ENCODE peak calls at places on chromosomes 5 and 9, in eight cellular contexts. V is GM18507, Z is activated T-cell treated with anti-CD3 and anti-CD28 coated beads for 24 hours, D is amygdala, T is WERI-Rb-1, M is NCI-H82, B is GM20000, S is anterior cingulate cortex. I is an unnamed sample.

GRCh38 chr5:98938459-98938858 is 9.7 kb upstream of the CHD1 start:
- DNase-seq in T (no peak), Z (no peak), B (no peak), M (no peak), D (no peak), S (no peak), V (no peak), I (peak; percentile 60)

GRCh38 chr5:1464511-1464910 is 19.3 kb upstream of the SLC6A3 start:
- DNase-seq in Z (no peak), V (no peak), B (no peak), M (no peak), T (no peak), S (no peak), D (no peak), I (no peak)

GRCh38 chr5:663436-664342 is 29.5 kb downstream of the TPPP start:
- DNase-seq in D (no peak), Z (no peak), B (no peak), M (no peak), V (no peak), S (no peak), T (no peak), I (no peak)

GRCh38 chr5:78542321-78542840 is 106.2 kb downstream of the LHFPL2 start:
- DNase-seq in T (no peak), M (no peak), Z (no peak), V (no peak), B (no peak), S (no peak), D (no peak), I (no peak)

GRCh38 chr9:69584746-69585145 is 87.4 kb downstream of the APBA1 start:
- DNase-seq in B (no peak), S (no peak), V (no peak), M (no peak), Z (no peak), D (no peak), T (no peak), I (peak; percentile 58)

GRCh38 chr5:23994581-23995370 is 487.4 kb downstream of the PRDM9 start:
- DNase-seq in S (no peak), M (no peak), B (no peak), V (no peak), T (no peak), D (no peak), Z (no peak), I (peak; percentile 2)

GRCh38 chr9:133609311-133610098 is at the start of gene FAM163B:
- DNase-seq in M (peak; percentile 62), B (no peak), T (peak; percentile 51), D (no peak), S (peak; percentile 36), Z (peak; percentile 30), V (no peak), I (peak; percentile 78)

GRCh38 chr5:37005946-37006540 is 129.5 kb downstream of the NIPBL start:
- DNase-seq in D (no peak), S (no peak), T (no peak), V (peak; percentile 1), M (peak; percentile 11), B (peak; percentile 22), Z (no peak), I (peak; percentile 35)

GRCh38 chr5:43839218-43839617 is 236.2 kb downstream of the NNT start:
- DNase-seq in S (no peak), V (no peak), T (no peak), M (no peak), Z (no peak), B (no peak), D (no peak), I (peak; percentile 47)

GRCh38 chr9:73780916-73781315 is 629.3 kb downstream of the ANXA1 start:
- DNase-seq in V (no peak), Z (no peak), S (no peak), T (no peak), B (no peak), D (no peak), M (no peak), I (peak; percentile 7)

GRCh38 chr5:143248822-143249579 is 154.5 kb downstream of the NR3C1 start:
- DNase-seq in M (no peak), B (no peak), Z (no peak), T (no peak), D (no peak), V (no peak), S (no peak), I (peak; percentile 72)

GRCh38 chr5:43039468-43040286 is 442 bp downstream of the ANXA2R start:
- DNase-seq in Z (peak; percentile 58), D (no peak), T (peak; percentile 24), S (no peak), M (peak; percentile 37), V (no peak), B (peak; percentile 39), I (peak; percentile 6)

GRCh38 chr9:108191065-108191464 is 664.7 kb downstream of the ACTL7B start:
- DNase-seq in S (no peak), T (no peak), M (no peak), B (no peak), Z (no peak), V (no peak), D (no peak), I (no peak)

GRCh38 chr9:94210616-94211603 is 48.2 kb upstream of the ZNF169 start:
- DNase-seq in B (no peak), D (no peak), Z (no peak), V (no peak), S (no peak), M (no peak), T (no peak), I (no peak)

GRCh38 chr9:2260401-2261306 is 245.5 kb downstream of the SMARCA2 start:
- DNase-seq in T (no peak), V (no peak), D (no peak), M (no peak), Z (no peak), S (no peak), B (no peak), I (peak; percentile 59)

GRCh38 chr9:91746904-91747303 is 203.1 kb downstream of the ROR2 start:
- DNase-seq in T (no peak), V (no peak), S (no peak), D (no peak), Z (no peak), M (no peak), B (no peak), I (no peak)

GRCh38 chr9:94153905-94154304 is 69.6 kb downstream of the PTPDC1 start:
- DNase-seq in Z (no peak), M (no peak), V (no peak), T (no peak), B (no peak), S (no peak), D (no peak), I (no peak)

GRCh38 chr9:124290053-124290581 is 32.4 kb downstream of the NEK6 start:
- DNase-seq in D (no peak), M (no peak), V (no peak), S (no peak), Z (no peak), T (no peak), B (no peak), I (no peak)

GRCh38 chr5:179225387-179225786 is 119.9 kb downstream of the ADAMTS2 start:
- DNase-seq in D (no peak), V (no peak), B (no peak), S (no peak), Z (no peak), T (no peak), M (no peak), I (no peak)

GRCh38 chr5:103624035-103624461 is 61.5 kb upstream of the NUDT12 start:
- DNase-seq in S (no peak), M (no peak), V (no peak), B (no peak), Z (no peak), T (no peak), D (no peak), I (peak; percentile 14)

GRCh38 chr9:100602302-100602930 is 24.5 kb downstream of the CAVIN4 start:
- DNase-seq in D (peak; percentile 44), B (peak; percentile 25), S (no peak), Z (no peak), V (no peak), T (peak; percentile 73), M (peak; percentile 83), I (peak; percentile 52)

GRCh38 chr5:91885291-91886265 is 502.5 kb upstream of the ARRDC3 start:
- DNase-seq in M (peak; percentile 84), T (peak; percentile 66), V (no peak), D (no peak), B (no peak), S (no peak), Z (no peak), I (no peak)

GRCh38 chr9:22052376-22052945 is 43.4 kb upstream of the CDKN2B start:
- DNase-seq in S (no peak), D (peak; percentile 2), B (peak; percentile 17), V (no peak), M (no peak), T (no peak), Z (peak; percentile 41), I (peak; percentile 52)

GRCh38 chr5:74542477-74542876 is 98.1 kb downstream of the ENC1 start:
- DNase-seq in M (no peak), S (no peak), D (no peak), Z (no peak), V (no peak), B (no peak), T (no peak), I (peak; percentile 40)

GRCh38 chr5:66807743-66808142 is 211.6 kb downstream of the MAST4 start:
- DNase-seq in M (peak; percentile 44), S (no peak), V (no peak), T (peak; percentile 52), Z (no peak), D (peak; percentile 31), B (no peak), I (peak; percentile 81)

GRCh38 chr9:106745457-106745856 is 117.5 kb upstream of the ZNF462 start:
- DNase-seq in M (no peak), B (no peak), D (no peak), Z (no peak), S (no peak), T (no peak), V (no peak), I (no peak)

GRCh38 chr5:179700401-179700918 is 1.7 kb downstream of the CANX start:
- DNase-seq in Z (no peak), M (no peak), D (no peak), T (no peak), B (no peak), V (no peak), S (no peak), I (peak; percentile 16)

GRCh38 chr9:125739442-125739841 is 7.7 kb upstream of the PBX3 start:
- DNase-seq in D (no peak), B (no peak), V (no peak), S (no peak), M (no peak), Z (no peak), T (no peak), I (no peak)

GRCh38 chr9:126114850-126115460 is 211.7 kb upstream of the MVB12B start:
- DNase-seq in T (peak; percentile 2), S (no peak), M (peak; percentile 10), B (no peak), V (no peak), Z (no peak), D (no peak), I (no peak)

GRCh38 chr9:126514037-126514821 is 99.5 kb upstream of the LMX1B start:
- DNase-seq in T (peak; percentile 68), B (peak; percentile 80), M (peak; percentile 79), S (no peak), V (peak; percentile 51), Z (peak; percentile 51), D (no peak), I (peak; percentile 92)

GRCh38 chr9:120946259-120946658 is 19.7 kb upstream of the TRAF1 start:
- DNase-seq in Z (no peak), D (no peak), T (no peak), B (no peak), M (peak; percentile 34), V (no peak), S (no peak), I (peak; percentile 58)

GRCh38 chr5:137195483-137195882 is 303.6 kb downstream of the SPOCK1 start:
- DNase-seq in S (no peak), B (no peak), Z (no peak), V (no peak), T (no peak), D (no peak), M (no peak), I (no peak)

GRCh38 chr9:27985714-27986113 is 412.4 kb upstream of the C9orf72 start:
- DNase-seq in M (no peak), Z (no peak), B (no peak), S (no peak), V (no peak), D (no peak), T (no peak), I (no peak)

GRCh38 chr9:118957585-118957984 is 411.6 kb downstream of the BRINP1 start:
- DNase-seq in S (no peak), V (no peak), Z (no peak), D (no peak), M (no peak), B (no peak), T (no peak), I (peak; percentile 2)